ENCODE peak calls at places on chromosomes 16 and 17, in ten cellular contexts. M is upper lobe of left lung, K is transverse colon, N is colonic mucosa, W is BJ, O is progenitor cell of endocrine pancreas, Z is heart right ventricle, F is H9, Q is ascending aorta, G is HFFc6. S is an unnamed sample.

GRCh38 chr16:84970447-84971127 is 40.7 kb downstream of the ZDHHC7 start:
- DNase-seq in M (peak; percentile 84), K (peak; percentile 82), N (peak; percentile 81), W (no peak), O (peak; percentile 69), Z (peak; percentile 86), F (peak; percentile 88), Q (peak; percentile 84), G (peak; percentile 49), S (peak; percentile 68)

GRCh38 chr16:53771655-53772497 is 67.9 kb downstream of the FTO start:
- DNase-seq in M (no peak), K (no peak), N (no peak), W (no peak), O (no peak), Z (no peak), F (no peak), Q (no peak), G (no peak), S (no peak)

GRCh38 chr16:89020068-89020924 is 43.3 kb upstream of the CBFA2T3 start:
- DNase-seq in M (peak; percentile 47), K (no peak), N (no peak), W (no peak), O (no peak), Z (no peak), F (no peak), Q (no peak), G (no peak), S (no peak)

GRCh38 chr17:66841328-66841727 is 6.4 kb downstream of the CACNG5 start:
- DNase-seq in M (no peak), K (no peak), N (no peak), W (no peak), O (no peak), Z (no peak), F (peak; percentile 57), Q (no peak), G (no peak), S (no peak)

GRCh38 chr16:50598256-50598894 is 50.2 kb downstream of the NKD1 start:
- DNase-seq in M (peak; percentile 81), K (no peak), N (no peak), W (no peak), O (no peak), Z (peak; percentile 83), F (no peak), Q (peak; percentile 83), G (no peak), S (no peak)

GRCh38 chr16:65202461-65202860 is 80.6 kb upstream of the CDH11 start:
- DNase-seq in M (no peak), K (no peak), N (no peak), W (peak; percentile 34), O (no peak), Z (no peak), F (no peak), Q (no peak), G (peak; percentile 69), S (no peak)

GRCh38 chr17:77165577-77165976 is 24.8 kb downstream of the SEC14L1 start:
- DNase-seq in M (no peak), K (no peak), N (no peak), W (no peak), O (no peak), Z (no peak), F (no peak), Q (no peak), G (no peak), S (no peak)

GRCh38 chr17:74545456-74546230 is at the start of gene CD300C:
- DNase-seq in M (peak; percentile 54), K (no peak), N (peak; percentile 25), W (no peak), O (no peak), Z (no peak), F (no peak), Q (no peak), G (no peak), S (no peak)

DNA sequence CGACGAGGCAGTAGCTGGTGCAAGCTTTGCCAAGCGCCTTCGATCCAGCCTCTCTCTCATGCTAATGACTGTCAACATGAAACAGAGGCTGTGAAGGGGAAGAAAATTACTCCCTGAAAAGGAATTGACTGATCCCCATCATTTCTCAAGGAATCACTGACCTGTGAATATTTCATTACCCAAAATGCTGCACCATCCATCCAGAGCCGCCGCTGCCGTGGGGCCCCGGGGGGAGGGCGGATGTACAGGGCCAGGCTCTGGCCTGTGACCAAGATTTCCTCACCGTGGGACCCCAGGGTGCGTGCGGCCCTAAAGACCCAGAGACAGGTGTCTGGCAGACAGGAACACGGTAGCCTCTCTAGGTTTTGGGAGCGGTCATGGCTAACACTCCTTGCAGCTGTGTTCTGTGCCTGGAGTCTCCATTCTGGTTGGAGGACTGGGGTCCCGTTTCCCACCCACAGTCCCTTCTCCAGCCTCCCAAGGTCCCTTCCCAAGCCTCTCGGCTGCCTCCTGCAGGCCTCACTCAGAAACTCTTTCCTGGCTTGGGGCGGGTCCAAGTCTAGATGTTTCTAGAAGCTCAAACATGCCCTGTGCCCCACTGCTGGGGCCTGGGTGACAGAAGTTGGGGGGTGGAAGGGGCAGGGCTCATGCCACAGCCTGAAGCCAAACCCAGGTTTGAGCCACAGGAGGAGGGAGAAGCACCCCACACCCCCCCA is 73.3 kb downstream of the ENGASE start:
- DNase-seq in M (peak; percentile 60), K (no peak), N (no peak), W (no peak), O (no peak), Z (no peak), F (no peak), Q (no peak), G (no peak), S (no peak)
- TF ChIP-seq CTCF in M (no peak), K (no peak), N (no peak), W (no peak), O (no peak), Z (no peak), F (peak; percentile 28), Q (no peak), G (peak; percentile 29), S (no peak)

DNA sequence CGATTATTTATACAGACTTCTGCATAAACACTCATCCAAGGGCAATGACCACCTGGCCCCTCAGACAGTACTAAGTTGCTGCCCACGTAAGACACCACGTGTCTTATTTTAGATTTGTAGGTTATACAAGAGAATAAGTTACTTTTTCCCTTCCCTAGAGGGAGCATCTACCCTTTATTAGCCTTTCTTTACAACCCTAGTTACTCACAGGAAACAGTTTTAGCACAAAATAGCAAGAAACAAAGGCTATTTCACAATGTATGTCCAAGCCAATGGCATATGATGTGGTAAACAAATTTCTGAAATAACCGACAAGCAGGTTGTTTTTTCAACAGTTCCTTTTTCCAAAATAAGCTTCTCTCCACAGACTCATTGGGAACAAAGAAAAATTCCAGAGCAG is 50.1 kb upstream of the ERN1 start:
- DNase-seq in M (no peak), K (no peak), N (no peak), W (no peak), O (no peak), Z (no peak), F (no peak), Q (no peak), G (peak; percentile 39), S (no peak)
- TF ChIP-seq CTCF in M (no peak), K (no peak), N (no peak), W (peak; percentile 43), O (no peak), Z (no peak), F (no peak), Q (no peak), G (no peak), S (no peak)

GRCh38 chr17:65630502-65630901 is 69.1 kb upstream of the AXIN2 start:
- DNase-seq in M (no peak), K (no peak), N (peak; percentile 35), W (no peak), O (no peak), Z (no peak), F (no peak), Q (no peak), G (no peak), S (no peak)

GRCh38 chr17:65627108-65627507 is 65.7 kb upstream of the AXIN2 start:
- DNase-seq in M (no peak), K (peak; percentile 33), N (peak; percentile 31), W (no peak), O (no peak), Z (no peak), F (no peak), Q (no peak), G (no peak), S (no peak)

GRCh38 chr17:65629234-65629690 is 67.8 kb upstream of the AXIN2 start:
- DNase-seq in M (no peak), K (no peak), N (no peak), W (no peak), O (no peak), Z (no peak), F (peak; percentile 45), Q (no peak), G (no peak), S (no peak)

GRCh38 chr17:65627892-65628622 is 66.6 kb upstream of the AXIN2 start:
- DNase-seq in M (peak; percentile 38), K (peak; percentile 71), N (peak; percentile 79), W (peak; percentile 41), O (no peak), Z (no peak), F (no peak), Q (peak; percentile 65), G (peak; percentile 53), S (no peak)

GRCh38 chr17:65628637-65629036 is 67.2 kb upstream of the AXIN2 start:
- DNase-seq in M (no peak), K (no peak), N (no peak), W (no peak), O (no peak), Z (no peak), F (no peak), Q (no peak), G (no peak), S (no peak)
- TF ChIP-seq CTCF in M (no peak), K (no peak), N (no peak), W (no peak), O (no peak), Z (no peak), F (no peak), Q (no peak), G (no peak), S (no peak)

GRCh38 chr17:48563385-48563838 is 14.7 kb downstream of the HOXB4 start:
- DNase-seq in M (no peak), K (no peak), N (no peak), W (no peak), O (no peak), Z (no peak), F (no peak), Q (no peak), G (no peak), S (no peak)

GRCh38 chr17:48562934-48563333 is 15.2 kb downstream of the HOXB4 start:
- DNase-seq in M (no peak), K (no peak), N (no peak), W (no peak), O (no peak), Z (no peak), F (no peak), Q (no peak), G (no peak), S (no peak)

GRCh38 chr17:48560452-48560817 is 15.5 kb upstream of the HOXB2 start:
- DNase-seq in M (no peak), K (no peak), N (no peak), W (no peak), O (no peak), Z (no peak), F (no peak), Q (no peak), G (no peak), S (no peak)

GRCh38 chr17:48563867-48564199 is 14.3 kb downstream of the HOXB4 start:
- DNase-seq in M (no peak), K (no peak), N (no peak), W (no peak), O (no peak), Z (no peak), F (no peak), Q (no peak), G (no peak), S (no peak)

DNA sequence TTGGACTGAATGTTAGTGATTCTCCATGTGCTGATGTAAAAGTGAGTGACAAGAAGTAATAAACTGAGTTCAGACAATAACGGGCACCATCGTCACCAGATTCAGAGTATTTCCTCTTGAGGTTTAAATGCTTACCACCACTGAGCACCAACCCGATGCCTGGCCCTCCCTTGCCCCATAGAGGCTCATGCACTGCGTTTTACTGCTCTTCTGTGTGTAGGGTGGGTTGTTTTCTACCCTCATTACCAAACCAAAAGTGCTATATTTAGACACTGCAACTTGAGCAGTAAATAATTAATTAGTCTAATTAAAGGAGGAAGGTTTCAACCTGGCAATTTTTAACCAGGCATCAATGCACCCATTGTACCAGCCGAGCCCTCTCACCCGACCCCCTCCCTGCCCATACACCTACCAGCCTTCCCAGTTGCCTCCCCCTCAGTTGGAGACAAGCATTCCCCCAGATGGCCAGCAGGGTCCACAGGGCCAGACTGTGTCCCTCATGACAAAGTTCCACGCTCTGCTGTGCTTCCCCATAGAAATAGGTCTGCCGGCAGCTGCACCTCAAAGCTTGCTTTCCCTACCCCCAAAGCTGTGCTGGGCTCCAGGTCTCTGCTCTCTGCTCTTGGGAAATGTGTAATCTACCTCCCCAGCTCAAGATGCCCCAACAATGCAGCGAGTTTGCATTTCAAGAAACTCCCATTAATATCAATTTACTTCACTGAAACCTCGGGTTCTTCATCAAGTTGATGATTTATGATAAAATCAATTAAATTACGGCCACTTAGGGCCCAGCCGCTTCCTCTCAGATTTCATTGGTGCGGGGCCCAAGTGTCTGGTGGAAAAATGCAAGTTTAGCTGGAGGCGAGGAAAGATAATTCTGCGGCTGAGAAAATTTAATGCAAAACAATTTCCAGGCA is 16.0 kb downstream of the HOXB4 start:
- DNase-seq in M (no peak), K (no peak), N (no peak), W (no peak), O (no peak), Z (no peak), F (no peak), Q (no peak), G (no peak), S (no peak)
- TF ChIP-seq CTCF in M (no peak), K (no peak), N (no peak), W (no peak), O (peak; percentile 50), Z (no peak), F (peak; percentile 32), Q (no peak), G (peak; percentile 41), S (no peak)

S was measured in natural killer cell.